ENCODE peak calls at places on chromosomes 6 and 20, in ten cellular contexts. O is HCT116, S is MM.1S, E is stomach, Z is ovary, Q is neural progenitor cell, H is suprapubic skin, C is A673, I is esophagus squamous epithelium, A is cardiac muscle cell. U is an unnamed sample. For H3K27me3, the result is how much of the 10 kb centered on the place peaks cover.

GRCh38 chr6:83231146-83231545 is 38.0 kb downstream of the RWDD2A start:
- DNase-seq in O (no peak), S (no peak), E (no peak), Z (no peak), Q (no peak), H (no peak), C (no peak), I (no peak), A (peak), U (no peak)

GRCh38 chr6:13561624-13562267 is 12.7 kb upstream of the SIRT5 start:
- DNase-seq in O (no peak), S (no peak), E (no peak), Z (no peak), Q (no peak), H (no peak), C (no peak), I (no peak), A (no peak), U (no peak)

GRCh38 chr6:112931835-112932234 is 584.7 kb downstream of the RFPL4B start:
- DNase-seq in O (no peak), S (no peak), E (no peak), Z (no peak), Q (no peak), H (no peak), C (peak), I (no peak), A (peak), U (no peak)

GRCh38 chr6:120785459-120786086 is 548.7 kb downstream of the TBC1D32 start:
- DNase-seq in O (no peak), S (no peak), E (no peak), Z (no peak), Q (no peak), H (no peak), C (no peak), I (no peak), A (no peak), U (no peak)

GRCh38 chr20:4953881-4954280 is 47.4 kb downstream of the SLC23A2 start:
- DNase-seq in O (no peak), S (no peak), E (no peak), Z (no peak), Q (no peak), H (no peak), C (no peak), I (no peak), A (no peak), U (no peak)

GRCh38 chr20:10625641-10626040 is 48.2 kb downstream of the JAG1 start:
- DNase-seq in O (no peak), S (no peak), E (no peak), Z (no peak), Q (no peak), H (no peak), C (no peak), I (no peak), A (no peak), U (no peak)

GRCh38 chr6:53326372-53327016 is 22.3 kb downstream of the ELOVL5 start:
- DNase-seq in O (peak), S (no peak), E (no peak), Z (peak), Q (no peak), H (no peak), C (peak), I (no peak), A (peak), U (no peak)

GRCh38 chr20:50916257-50916656 is 15.0 kb downstream of the ADNP start:
- DNase-seq in O (no peak), S (no peak), E (no peak), Z (no peak), Q (no peak), H (no peak), C (peak), I (no peak), A (peak), U (no peak)

GRCh38 chr6:134183844-134184243 is 131.4 kb upstream of the SLC2A12 start:
- DNase-seq in O (no peak), S (no peak), E (peak), Z (no peak), Q (no peak), H (no peak), C (no peak), I (no peak), A (no peak), U (no peak)

GRCh38 chr20:11173936-11174335 is 500.1 kb upstream of the JAG1 start:
- DNase-seq in O (no peak), S (no peak), E (no peak), Z (no peak), Q (no peak), H (no peak), C (no peak), I (no peak), A (no peak), U (no peak)

GRCh38 chr6:93677297-93677965 is 258.1 kb upstream of the EPHA7 start:
- DNase-seq in O (no peak), S (no peak), E (no peak), Z (no peak), Q (no peak), H (no peak), C (peak), I (no peak), A (peak), U (no peak)

GRCh38 chr6:36120979-36121706 is 9.2 kb upstream of the MAPK13 start:
- DNase-seq in O (no peak), S (peak), E (peak), Z (peak), Q (no peak), H (peak), C (no peak), I (no peak), A (peak), U (peak)

GRCh38 chr6:73515204-73516101 is 5.4 kb downstream of the EEF1A1 start:
- DNase-seq in O (no peak), S (peak), E (peak), Z (peak), Q (peak), H (no peak), C (peak), I (no peak), A (peak), U (peak)

GRCh38 chr6:46380152-46380807 is 111.0 kb downstream of the RCAN2 start:
- DNase-seq in O (no peak), S (peak), E (no peak), Z (no peak), Q (no peak), H (no peak), C (no peak), I (no peak), A (no peak), U (no peak)

GRCh38 chr6:25125736-25126135 is 153.4 kb upstream of the CARMIL1 start:
- DNase-seq in O (no peak), S (no peak), E (no peak), Z (peak), Q (no peak), H (no peak), C (no peak), I (no peak), A (no peak), U (no peak)

GRCh38 chr6:3231213-3232016 is 4.0 kb upstream of the TUBB2B start:
- DNase-seq in O (no peak), S (no peak), E (peak), Z (peak), Q (peak), H (peak), C (peak), I (no peak), A (peak), U (no peak)

GRCh38 chr6:126513198-126513597 is 173.3 kb downstream of the CENPW start:
- DNase-seq in O (no peak), S (no peak), E (no peak), Z (no peak), Q (no peak), H (no peak), C (no peak), I (no peak), A (no peak), U (no peak)

GRCh38 chr6:19866199-19866872 is 29.2 kb downstream of the ID4 start:
- DNase-seq in O (no peak), S (no peak), E (no peak), Z (no peak), Q (no peak), H (no peak), C (peak), I (no peak), A (no peak), U (no peak)

GRCh38 chr6:11139051-11139960 is 27.8 kb upstream of the ERVFRD-1 start:
- DNase-seq in O (no peak), S (no peak), E (no peak), Z (no peak), Q (no peak), H (no peak), C (no peak), I (no peak), A (peak), U (no peak)

GRCh38 chr6:157755752-157756411 is 67.2 kb upstream of the SNX9 start:
- DNase-seq in O (no peak), S (no peak), E (peak), Z (no peak), Q (no peak), H (no peak), C (no peak), I (no peak), A (no peak), U (no peak)

GRCh38 chr6:51855310-51856082 is 231.9 kb downstream of the PKHD1 start:
- DNase-seq in O (peak), S (peak), E (no peak), Z (no peak), Q (peak), H (no peak), C (peak), I (no peak), A (peak), U (no peak)

GRCh38 chr6:125314019-125314581 is 12.3 kb upstream of the HDDC2 start:
- DNase-seq in O (peak), S (peak), E (peak), Z (peak), Q (peak), H (peak), C (peak), I (peak), A (peak), U (peak)

GRCh38 chr6:1701668-1702353 is 92.1 kb downstream of the FOXC1 start:
- DNase-seq in O (no peak), S (no peak), E (no peak), Z (no peak), Q (peak), H (no peak), C (peak), I (no peak), A (peak), U (no peak)

GRCh38 chr20:440148-440547 is 22.2 kb downstream of the TBC1D20 start:
- DNase-seq in O (no peak), S (no peak), E (no peak), Z (no peak), Q (no peak), H (no peak), C (no peak), I (no peak), A (no peak), U (no peak)

GRCh38 chr20:59616306-59616705 is 12.0 kb downstream of the PHACTR3 start:
- DNase-seq in O (no peak), S (no peak), E (no peak), Z (no peak), Q (no peak), H (no peak), C (no peak), I (no peak), A (no peak), U (no peak)

GRCh38 chr20:62968378-62969178 is 16.1 kb downstream of the SLC17A9 start:
- DNase-seq in O (no peak), S (no peak), E (no peak), Z (no peak), Q (no peak), H (no peak), C (no peak), I (no peak), A (no peak), U (no peak)

GRCh38 chr6:73409395-73409794 is 14.8 kb downstream of the DDX43 start:
- DNase-seq in O (no peak), S (no peak), E (no peak), Z (no peak), Q (no peak), H (no peak), C (no peak), I (no peak), A (peak), U (no peak)

GRCh38 chr20:5400164-5400762 is 83.5 kb upstream of the PROKR2 start:
- DNase-seq in O (no peak), S (peak), E (no peak), Z (no peak), Q (peak), H (no peak), C (peak), I (no peak), A (peak), U (no peak)

DNA sequence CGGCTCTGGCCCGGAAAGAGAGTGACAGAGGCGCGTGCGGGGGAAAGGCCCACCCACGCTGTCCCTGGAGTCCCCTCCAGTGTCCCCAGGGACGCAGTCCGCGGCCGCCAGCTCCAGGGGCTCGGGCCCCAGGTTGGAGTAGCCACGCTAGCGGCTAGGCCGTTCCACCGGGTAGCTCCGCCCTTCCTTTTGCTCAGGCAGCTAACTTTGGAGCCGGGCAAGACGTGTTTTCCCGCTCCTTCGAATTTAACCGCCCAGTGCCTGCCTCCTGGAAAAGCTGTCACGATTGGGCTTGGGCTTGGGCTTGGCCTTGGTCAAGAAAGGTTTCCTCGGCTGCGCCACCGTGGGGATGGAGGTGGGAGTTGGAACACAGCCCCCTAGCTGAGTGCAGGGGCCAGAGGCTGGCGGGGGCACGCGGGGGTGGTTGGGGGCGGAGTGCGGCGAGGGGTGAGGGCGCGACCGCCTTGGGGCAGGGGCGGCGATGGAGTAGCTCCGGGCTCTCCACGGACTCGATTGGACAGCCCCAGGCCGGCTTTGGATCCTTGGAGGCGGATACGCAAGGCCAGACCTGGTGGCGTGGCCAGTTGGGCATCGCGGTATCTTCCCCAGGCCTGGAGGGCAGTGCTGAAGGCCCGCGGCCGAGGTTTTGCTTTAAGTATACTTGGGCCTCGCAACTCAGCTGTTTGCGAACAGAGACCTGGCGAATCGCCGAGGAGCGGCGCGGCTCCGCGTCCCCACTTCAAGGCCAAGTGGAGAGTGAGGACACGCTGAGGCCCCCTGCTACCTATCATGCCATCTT is 4.5 kb downstream of the LINC00237 start:
- DNase-seq in O (no peak), S (no peak), E (no peak), Z (no peak), Q (peak), H (no peak), C (peak), I (no peak), A (peak), U (no peak)
- H3K4me3 ChIP-seq in O (no peak), S (peak), E (peak), Z (no peak), Q (peak), H (peak), C (peak), I (peak), A (peak), U (peak)

DNA sequence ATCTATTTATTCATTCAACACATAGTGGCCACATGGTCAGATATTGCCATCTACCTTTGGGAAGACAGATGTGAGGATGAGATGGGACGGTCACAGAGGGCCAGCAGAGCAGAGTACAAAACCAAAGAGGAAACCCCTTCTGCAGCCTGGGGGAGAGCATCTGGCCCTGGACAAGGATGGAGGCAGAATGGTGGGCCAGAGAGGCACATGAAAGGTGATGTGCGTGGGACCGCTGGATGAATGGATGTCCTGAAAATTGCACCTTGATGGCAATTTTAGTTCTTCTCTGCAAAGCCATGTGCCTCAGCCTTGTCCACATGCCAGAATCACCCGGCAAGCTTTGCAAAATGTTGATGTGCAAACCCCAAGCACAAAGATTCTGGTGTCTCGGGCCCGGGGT is 77.4 kb upstream of the CD93 start:
- DNase-seq in O (no peak), S (no peak), E (no peak), Z (no peak), Q (no peak), H (no peak), C (no peak), I (no peak), A (no peak), U (no peak)
- H3K27me3 ChIP-seq in O (under half), S (under half), E (under half), Z (under half), Q (under half), H (under half), C (under half), I (under half), A (under half), U (under half)

DNA sequence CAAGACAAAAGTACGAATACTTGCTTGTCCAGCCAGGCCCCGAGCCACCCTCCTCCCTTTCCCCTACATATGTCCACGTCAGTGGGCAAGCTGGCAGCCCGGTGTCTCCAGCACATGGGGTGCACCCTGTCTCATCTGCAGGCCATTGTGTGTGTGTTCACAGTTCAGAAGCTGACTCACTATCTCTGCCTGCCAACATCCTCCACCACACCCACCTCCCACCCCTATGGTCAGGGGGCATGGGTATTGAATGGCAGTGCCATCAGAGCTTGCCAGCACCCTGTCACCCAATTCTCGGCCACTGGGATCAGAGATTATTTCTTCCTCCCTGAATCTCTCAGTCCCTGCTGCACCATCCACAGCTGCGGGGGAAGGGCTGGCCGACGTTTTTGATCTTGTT is 195.7 kb downstream of the FARS2 start:
- DNase-seq in O (no peak), S (no peak), E (no peak), Z (no peak), Q (no peak), H (no peak), C (no peak), I (no peak), A (peak), U (no peak)
- H3K27ac ChIP-seq in O (no peak), S (no peak), E (no peak), Z (no peak), Q (no peak), H (peak), C (no peak), I (peak), A (no peak), U (no peak)

GRCh38 chr20:61746147-61746646 is 319.5 kb downstream of the TAF4 start:
- DNase-seq in O (no peak), S (no peak), E (no peak), Z (no peak), Q (no peak), H (no peak), C (no peak), I (no peak), A (no peak), U (no peak)
- H3K4me3 ChIP-seq in O (no peak), S (no peak), E (no peak), Z (no peak), Q (no peak), H (no peak), C (no peak), I (no peak), A (no peak), U (no peak)

GRCh38 chr6:15734118-15734897 is 71.5 kb upstream of the DTNBP1 start:
- DNase-seq in O (no peak), S (no peak), E (no peak), Z (no peak), Q (no peak), H (no peak), C (no peak), I (no peak), A (no peak), U (no peak)
- H3K27me3 ChIP-seq in O (under half), S (under half), E (under half), Z (under half), Q (under half), H (under half), C (under half), I (under half), A (under half), U (under half)

GRCh38 chr20:1857403-1857941 is 37.7 kb upstream of the SIRPA start:
- DNase-seq in O (no peak), S (no peak), E (no peak), Z (no peak), Q (no peak), H (no peak), C (no peak), I (no peak), A (no peak), U (no peak)
- H3K27ac ChIP-seq in O (no peak), S (no peak), E (no peak), Z (no peak), Q (no peak), H (no peak), C (peak), I (no peak), A (no peak), U (no peak)

GRCh38 chr20:6665621-6666345 is 101.7 kb upstream of the BMP2 start:
- DNase-seq in O (no peak), S (no peak), E (no peak), Z (no peak), Q (no peak), H (no peak), C (no peak), I (no peak), A (no peak), U (no peak)

GRCh38 chr20:6664574-6664973 is 102.9 kb upstream of the BMP2 start:
- DNase-seq in O (no peak), S (peak), E (no peak), Z (no peak), Q (no peak), H (no peak), C (no peak), I (no peak), A (no peak), U (no peak)

GRCh38 chr20:6663751-6664388 is 103.6 kb upstream of the BMP2 start:
- DNase-seq in O (no peak), S (no peak), E (peak), Z (no peak), Q (no peak), H (no peak), C (peak), I (no peak), A (peak), U (no peak)

GRCh38 chr20:6663104-6663503 is 104.4 kb upstream of the BMP2 start:
- DNase-seq in O (no peak), S (peak), E (no peak), Z (no peak), Q (no peak), H (no peak), C (no peak), I (no peak), A (no peak), U (no peak)

GRCh38 chr20:6665161-6665560 is 102.3 kb upstream of the BMP2 start:
- DNase-seq in O (no peak), S (no peak), E (no peak), Z (no peak), Q (no peak), H (no peak), C (no peak), I (no peak), A (no peak), U (no peak)
- H3K4me3 ChIP-seq in O (no peak), S (no peak), E (no peak), Z (no peak), Q (no peak), H (no peak), C (no peak), I (no peak), A (no peak), U (no peak)

DNA sequence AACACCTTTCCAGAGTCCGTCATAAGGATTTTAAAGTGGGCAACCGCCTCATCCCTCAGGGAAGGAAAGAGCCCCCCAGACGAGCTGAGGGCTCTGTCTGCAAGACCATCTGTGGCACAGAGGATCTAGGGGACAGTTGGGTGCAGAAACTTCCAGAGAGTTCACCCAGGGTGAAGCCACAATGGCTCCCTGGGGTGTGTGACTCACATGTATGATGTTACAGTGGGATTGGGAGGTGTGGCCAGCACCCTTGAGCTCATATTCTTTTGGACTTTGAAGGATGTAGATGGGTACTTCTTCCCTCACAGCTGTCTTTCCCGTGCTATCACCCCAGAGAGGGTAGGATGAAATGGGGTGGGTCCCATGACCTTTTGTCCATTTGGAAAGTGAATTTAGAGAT is 95.5 kb downstream of the NCR2 start:
- DNase-seq in O (peak), S (no peak), E (no peak), Z (no peak), Q (no peak), H (no peak), C (no peak), I (no peak), A (peak), U (no peak)
- H3K27me3 ChIP-seq in O (under half), S (half or more), E (under half), Z (under half), Q (half or more), H (under half), C (under half), I (half or more), A (half or more), U (under half)